ENCODE peak calls at places on chromosomes 2 and 18, in nine cellular contexts. One of them, this sample, is unnamed.

GRCh38 chr2:144233226-144234114 is 286.4 kb downstream of the ZEB2 start:
- DNase-seq in small intestine: no peak
- DNase-seq in HT1080: no peak
- DNase-seq in ovary: no peak
- DNase-seq in fibroblast of gingiva: no peak
- DNase-seq in NCI-H2081: no peak
- DNase-seq in activated CD4-positive, alpha-beta T cell treated with anti-CD3 and anti-CD28 coated beads for 4 hours: no peak
- DNase-seq in OCI-LY7: no peak
- DNase-seq in progenitor cell of endocrine pancreas: no peak
- DNase-seq in this sample: peak

GRCh38 chr2:27182346-27182745 is 29.5 kb upstream of the ATRAID start:
- DNase-seq in HT1080: no peak
- DNase-seq in fibroblast of gingiva: peak
- DNase-seq in ovary: no peak
- DNase-seq in activated CD4-positive, alpha-beta T cell treated with anti-CD3 and anti-CD28 coated beads for 4 hours: no peak
- DNase-seq in small intestine: no peak
- DNase-seq in NCI-H2081: no peak
- DNase-seq in OCI-LY7: no peak
- DNase-seq in progenitor cell of endocrine pancreas: no peak
- DNase-seq in this sample: no peak

GRCh38 chr18:80109676-80110078 is 615 bp downstream of the ADNP2 start:
- DNase-seq in NCI-H2081: peak
- DNase-seq in fibroblast of gingiva: peak
- DNase-seq in activated CD4-positive, alpha-beta T cell treated with anti-CD3 and anti-CD28 coated beads for 4 hours: peak
- DNase-seq in HT1080: peak
- DNase-seq in OCI-LY7: peak
- DNase-seq in ovary: peak
- DNase-seq in progenitor cell of endocrine pancreas: peak
- DNase-seq in small intestine: peak
- DNase-seq in this sample: peak

GRCh38 chr2:105873721-105874120 is 129.0 kb downstream of the NCK2 start:
- DNase-seq in small intestine: no peak
- DNase-seq in HT1080: peak
- DNase-seq in OCI-LY7: no peak
- DNase-seq in fibroblast of gingiva: peak
- DNase-seq in progenitor cell of endocrine pancreas: no peak
- DNase-seq in NCI-H2081: no peak
- DNase-seq in ovary: no peak
- DNase-seq in activated CD4-positive, alpha-beta T cell treated with anti-CD3 and anti-CD28 coated beads for 4 hours: peak
- DNase-seq in this sample: no peak

GRCh38 chr18:70384181-70384790 is 95.4 kb downstream of the SOCS6 start:
- DNase-seq in small intestine: peak
- DNase-seq in ovary: no peak
- DNase-seq in OCI-LY7: no peak
- DNase-seq in NCI-H2081: no peak
- DNase-seq in HT1080: peak
- DNase-seq in progenitor cell of endocrine pancreas: no peak
- DNase-seq in fibroblast of gingiva: peak
- DNase-seq in activated CD4-positive, alpha-beta T cell treated with anti-CD3 and anti-CD28 coated beads for 4 hours: no peak
- DNase-seq in this sample: no peak

GRCh38 chr2:96324716-96325037 is 440 bp upstream of the ITPRIPL1 start:
- DNase-seq in small intestine: no peak
- DNase-seq in fibroblast of gingiva: no peak
- DNase-seq in HT1080: no peak
- DNase-seq in OCI-LY7: no peak
- DNase-seq in NCI-H2081: no peak
- DNase-seq in progenitor cell of endocrine pancreas: no peak
- DNase-seq in ovary: no peak
- DNase-seq in activated CD4-positive, alpha-beta T cell treated with anti-CD3 and anti-CD28 coated beads for 4 hours: peak
- DNase-seq in this sample: no peak

GRCh38 chr2:120511546-120512320 is 165.8 kb downstream of the INHBB start:
- DNase-seq in activated CD4-positive, alpha-beta T cell treated with anti-CD3 and anti-CD28 coated beads for 4 hours: no peak
- DNase-seq in progenitor cell of endocrine pancreas: no peak
- DNase-seq in ovary: no peak
- DNase-seq in HT1080: no peak
- DNase-seq in fibroblast of gingiva: no peak
- DNase-seq in OCI-LY7: no peak
- DNase-seq in NCI-H2081: no peak
- DNase-seq in small intestine: peak
- DNase-seq in this sample: no peak

GRCh38 chr2:200077210-200077650 is 121.8 kb downstream of the MAIP1 start:
- DNase-seq in fibroblast of gingiva: peak
- DNase-seq in activated CD4-positive, alpha-beta T cell treated with anti-CD3 and anti-CD28 coated beads for 4 hours: no peak
- DNase-seq in ovary: no peak
- DNase-seq in HT1080: peak
- DNase-seq in progenitor cell of endocrine pancreas: no peak
- DNase-seq in OCI-LY7: no peak
- DNase-seq in NCI-H2081: no peak
- DNase-seq in small intestine: no peak
- DNase-seq in this sample: no peak

GRCh38 chr2:164717000-164717597 is 95.8 kb upstream of the GRB14 start:
- DNase-seq in HT1080: no peak
- DNase-seq in ovary: no peak
- DNase-seq in fibroblast of gingiva: no peak
- DNase-seq in NCI-H2081: peak
- DNase-seq in small intestine: peak
- DNase-seq in OCI-LY7: peak
- DNase-seq in progenitor cell of endocrine pancreas: no peak
- DNase-seq in activated CD4-positive, alpha-beta T cell treated with anti-CD3 and anti-CD28 coated beads for 4 hours: no peak
- DNase-seq in this sample: peak

GRCh38 chr2:48415765-48416515 is 114.0 kb upstream of the STON1 start:
- DNase-seq in ovary: no peak
- DNase-seq in NCI-H2081: no peak
- DNase-seq in HT1080: no peak
- DNase-seq in progenitor cell of endocrine pancreas: no peak
- DNase-seq in small intestine: no peak
- DNase-seq in activated CD4-positive, alpha-beta T cell treated with anti-CD3 and anti-CD28 coated beads for 4 hours: peak
- DNase-seq in fibroblast of gingiva: no peak
- DNase-seq in OCI-LY7: no peak
- DNase-seq in this sample: no peak

GRCh38 chr18:47983946-47984345 is 53.5 kb upstream of the SMAD2 start:
- DNase-seq in OCI-LY7: no peak
- DNase-seq in small intestine: no peak
- DNase-seq in activated CD4-positive, alpha-beta T cell treated with anti-CD3 and anti-CD28 coated beads for 4 hours: no peak
- DNase-seq in NCI-H2081: no peak
- DNase-seq in progenitor cell of endocrine pancreas: no peak
- DNase-seq in fibroblast of gingiva: no peak
- DNase-seq in ovary: no peak
- DNase-seq in HT1080: no peak
- DNase-seq in this sample: no peak

GRCh38 chr18:23529597-23529996 is 26.3 kb downstream of the RMC1 start:
- DNase-seq in progenitor cell of endocrine pancreas: no peak
- DNase-seq in NCI-H2081: no peak
- DNase-seq in OCI-LY7: no peak
- DNase-seq in small intestine: no peak
- DNase-seq in fibroblast of gingiva: no peak
- DNase-seq in HT1080: peak
- DNase-seq in ovary: no peak
- DNase-seq in activated CD4-positive, alpha-beta T cell treated with anti-CD3 and anti-CD28 coated beads for 4 hours: no peak
- DNase-seq in this sample: no peak

GRCh38 chr2:148483675-148484074 is 160.9 kb upstream of the EPC2 start:
- DNase-seq in activated CD4-positive, alpha-beta T cell treated with anti-CD3 and anti-CD28 coated beads for 4 hours: no peak
- DNase-seq in ovary: no peak
- DNase-seq in small intestine: no peak
- DNase-seq in OCI-LY7: no peak
- DNase-seq in HT1080: no peak
- DNase-seq in progenitor cell of endocrine pancreas: no peak
- DNase-seq in fibroblast of gingiva: no peak
- DNase-seq in NCI-H2081: no peak
- DNase-seq in this sample: no peak

GRCh38 chr2:143734507-143734906 is 605.3 kb downstream of the ARHGAP15 start:
- DNase-seq in small intestine: no peak
- DNase-seq in NCI-H2081: no peak
- DNase-seq in OCI-LY7: no peak
- DNase-seq in progenitor cell of endocrine pancreas: no peak
- DNase-seq in HT1080: no peak
- DNase-seq in ovary: no peak
- DNase-seq in fibroblast of gingiva: no peak
- DNase-seq in activated CD4-positive, alpha-beta T cell treated with anti-CD3 and anti-CD28 coated beads for 4 hours: no peak
- DNase-seq in this sample: no peak

GRCh38 chr2:11678306-11678960 is 8.4 kb upstream of the NTSR2 start:
- DNase-seq in activated CD4-positive, alpha-beta T cell treated with anti-CD3 and anti-CD28 coated beads for 4 hours: no peak
- DNase-seq in fibroblast of gingiva: no peak
- DNase-seq in OCI-LY7: no peak
- DNase-seq in NCI-H2081: no peak
- DNase-seq in ovary: no peak
- DNase-seq in progenitor cell of endocrine pancreas: no peak
- DNase-seq in HT1080: no peak
- DNase-seq in small intestine: no peak
- DNase-seq in this sample: no peak

GRCh38 chr2:20928617-20929016 is 105.7 kb upstream of the LDAH start:
- DNase-seq in NCI-H2081: no peak
- DNase-seq in OCI-LY7: no peak
- DNase-seq in activated CD4-positive, alpha-beta T cell treated with anti-CD3 and anti-CD28 coated beads for 4 hours: no peak
- DNase-seq in ovary: no peak
- DNase-seq in small intestine: no peak
- DNase-seq in progenitor cell of endocrine pancreas: no peak
- DNase-seq in fibroblast of gingiva: no peak
- DNase-seq in HT1080: no peak
- DNase-seq in this sample: no peak

GRCh38 chr2:25411281-25411680 is 69.6 kb upstream of the DNMT3A start:
- DNase-seq in ovary: no peak
- DNase-seq in progenitor cell of endocrine pancreas: no peak
- DNase-seq in activated CD4-positive, alpha-beta T cell treated with anti-CD3 and anti-CD28 coated beads for 4 hours: no peak
- DNase-seq in small intestine: no peak
- DNase-seq in OCI-LY7: peak
- DNase-seq in NCI-H2081: no peak
- DNase-seq in HT1080: no peak
- DNase-seq in fibroblast of gingiva: no peak
- DNase-seq in this sample: no peak

GRCh38 chr2:37625156-37625555 is 46.3 kb downstream of the CDC42EP3 start:
- DNase-seq in NCI-H2081: no peak
- DNase-seq in progenitor cell of endocrine pancreas: no peak
- DNase-seq in OCI-LY7: no peak
- DNase-seq in HT1080: peak
- DNase-seq in small intestine: no peak
- DNase-seq in activated CD4-positive, alpha-beta T cell treated with anti-CD3 and anti-CD28 coated beads for 4 hours: no peak
- DNase-seq in ovary: no peak
- DNase-seq in fibroblast of gingiva: peak
- DNase-seq in this sample: no peak

GRCh38 chr2:205372141-205372540 is 310.2 kb upstream of the NRP2 start:
- DNase-seq in ovary: no peak
- DNase-seq in activated CD4-positive, alpha-beta T cell treated with anti-CD3 and anti-CD28 coated beads for 4 hours: no peak
- DNase-seq in small intestine: no peak
- DNase-seq in fibroblast of gingiva: no peak
- DNase-seq in progenitor cell of endocrine pancreas: no peak
- DNase-seq in OCI-LY7: no peak
- DNase-seq in NCI-H2081: no peak
- DNase-seq in HT1080: peak
- DNase-seq in this sample: no peak

GRCh38 chr2:192195548-192196418 is 1.1 kb upstream of the TMEFF2 start:
- DNase-seq in ovary: peak
- DNase-seq in HT1080: peak
- DNase-seq in fibroblast of gingiva: peak
- DNase-seq in small intestine: peak
- DNase-seq in progenitor cell of endocrine pancreas: peak
- DNase-seq in activated CD4-positive, alpha-beta T cell treated with anti-CD3 and anti-CD28 coated beads for 4 hours: peak
- DNase-seq in NCI-H2081: no peak
- DNase-seq in OCI-LY7: no peak
- DNase-seq in this sample: peak

GRCh38 chr2:611519-611918 is 65.7 kb downstream of the TMEM18 start:
- DNase-seq in fibroblast of gingiva: no peak
- DNase-seq in OCI-LY7: no peak
- DNase-seq in ovary: no peak
- DNase-seq in activated CD4-positive, alpha-beta T cell treated with anti-CD3 and anti-CD28 coated beads for 4 hours: no peak
- DNase-seq in NCI-H2081: no peak
- DNase-seq in progenitor cell of endocrine pancreas: no peak
- DNase-seq in small intestine: no peak
- DNase-seq in HT1080: no peak
- DNase-seq in this sample: no peak

GRCh38 chr2:10741139-10741538 is 19.7 kb downstream of the ATP6V1C2 start:
- DNase-seq in OCI-LY7: no peak
- DNase-seq in fibroblast of gingiva: no peak
- DNase-seq in small intestine: no peak
- DNase-seq in activated CD4-positive, alpha-beta T cell treated with anti-CD3 and anti-CD28 coated beads for 4 hours: no peak
- DNase-seq in ovary: no peak
- DNase-seq in HT1080: no peak
- DNase-seq in NCI-H2081: peak
- DNase-seq in progenitor cell of endocrine pancreas: no peak
- DNase-seq in this sample: no peak

GRCh38 chr2:169452080-169452479 is 27.2 kb upstream of the BBS5 start:
- DNase-seq in activated CD4-positive, alpha-beta T cell treated with anti-CD3 and anti-CD28 coated beads for 4 hours: no peak
- DNase-seq in progenitor cell of endocrine pancreas: no peak
- DNase-seq in small intestine: peak
- DNase-seq in HT1080: peak
- DNase-seq in ovary: no peak
- DNase-seq in fibroblast of gingiva: peak
- DNase-seq in NCI-H2081: peak
- DNase-seq in OCI-LY7: peak
- DNase-seq in this sample: peak

GRCh38 chr2:232623768-232624553 is 9.4 kb upstream of the EFHD1 start:
- DNase-seq in activated CD4-positive, alpha-beta T cell treated with anti-CD3 and anti-CD28 coated beads for 4 hours: no peak
- DNase-seq in ovary: no peak
- DNase-seq in OCI-LY7: no peak
- DNase-seq in progenitor cell of endocrine pancreas: no peak
- DNase-seq in small intestine: no peak
- DNase-seq in fibroblast of gingiva: no peak
- DNase-seq in NCI-H2081: peak
- DNase-seq in HT1080: no peak
- DNase-seq in this sample: no peak

GRCh38 chr2:45841752-45842407 is 190.4 kb downstream of the PRKCE start:
- DNase-seq in NCI-H2081: no peak
- DNase-seq in activated CD4-positive, alpha-beta T cell treated with anti-CD3 and anti-CD28 coated beads for 4 hours: no peak
- DNase-seq in OCI-LY7: no peak
- DNase-seq in fibroblast of gingiva: no peak
- DNase-seq in ovary: no peak
- DNase-seq in small intestine: no peak
- DNase-seq in HT1080: no peak
- DNase-seq in progenitor cell of endocrine pancreas: no peak
- DNase-seq in this sample: no peak

GRCh38 chr2:183037660-183038340 is 457 bp downstream of the NCKAP1 start:
- DNase-seq in OCI-LY7: peak
- DNase-seq in ovary: no peak
- DNase-seq in NCI-H2081: peak
- DNase-seq in progenitor cell of endocrine pancreas: peak
- DNase-seq in HT1080: no peak
- DNase-seq in small intestine: peak
- DNase-seq in activated CD4-positive, alpha-beta T cell treated with anti-CD3 and anti-CD28 coated beads for 4 hours: peak
- DNase-seq in fibroblast of gingiva: peak
- DNase-seq in this sample: peak

GRCh38 chr2:44433841-44434240 is 72.1 kb downstream of the CAMKMT start:
- DNase-seq in activated CD4-positive, alpha-beta T cell treated with anti-CD3 and anti-CD28 coated beads for 4 hours: no peak
- DNase-seq in small intestine: no peak
- DNase-seq in NCI-H2081: peak
- DNase-seq in HT1080: no peak
- DNase-seq in OCI-LY7: no peak
- DNase-seq in progenitor cell of endocrine pancreas: no peak
- DNase-seq in ovary: no peak
- DNase-seq in fibroblast of gingiva: no peak
- DNase-seq in this sample: no peak

GRCh38 chr2:42031783-42032620 is 15.8 kb upstream of the PKDCC start:
- DNase-seq in activated CD4-positive, alpha-beta T cell treated with anti-CD3 and anti-CD28 coated beads for 4 hours: no peak
- DNase-seq in small intestine: peak
- DNase-seq in fibroblast of gingiva: no peak
- DNase-seq in ovary: no peak
- DNase-seq in NCI-H2081: no peak
- DNase-seq in HT1080: no peak
- DNase-seq in progenitor cell of endocrine pancreas: no peak
- DNase-seq in OCI-LY7: no peak
- DNase-seq in this sample: no peak

GRCh38 chr2:201344663-201345366 is 12.3 kb downstream of the FLACC1 start:
- DNase-seq in OCI-LY7: peak
- DNase-seq in ovary: no peak
- DNase-seq in progenitor cell of endocrine pancreas: no peak
- DNase-seq in fibroblast of gingiva: no peak
- DNase-seq in HT1080: no peak
- DNase-seq in small intestine: peak
- DNase-seq in activated CD4-positive, alpha-beta T cell treated with anti-CD3 and anti-CD28 coated beads for 4 hours: no peak
- DNase-seq in NCI-H2081: no peak
- DNase-seq in this sample: peak

GRCh38 chr2:181309576-181309975 is 147.6 kb upstream of the ITGA4 start:
- DNase-seq in fibroblast of gingiva: no peak
- DNase-seq in OCI-LY7: peak
- DNase-seq in ovary: no peak
- DNase-seq in activated CD4-positive, alpha-beta T cell treated with anti-CD3 and anti-CD28 coated beads for 4 hours: no peak
- DNase-seq in progenitor cell of endocrine pancreas: no peak
- DNase-seq in NCI-H2081: no peak
- DNase-seq in small intestine: no peak
- DNase-seq in HT1080: no peak
- DNase-seq in this sample: peak

GRCh38 chr18:76672627-76673026 is 149.7 kb upstream of the ZNF236 start:
- DNase-seq in ovary: no peak
- DNase-seq in small intestine: no peak
- DNase-seq in progenitor cell of endocrine pancreas: no peak
- DNase-seq in fibroblast of gingiva: no peak
- DNase-seq in HT1080: peak
- DNase-seq in activated CD4-positive, alpha-beta T cell treated with anti-CD3 and anti-CD28 coated beads for 4 hours: no peak
- DNase-seq in OCI-LY7: no peak
- DNase-seq in NCI-H2081: no peak
- DNase-seq in this sample: no peak